ENCODE peak calls at places on chromosomes 16 and 17, in five cellular contexts. N, A, O, V and J are unnamed samples.

GRCh38 chr17:62724398-62725146 is 83.5 kb downstream of the MARCHF10 start:
- DNase-seq in N (no peak), A (no peak), O (no peak), V (no peak), J (no peak)

GRCh38 chr17:77490361-77491183 is 349.8 kb downstream of the SEC14L1 start:
- DNase-seq in N (no peak), A (peak; percentile 23), O (no peak), V (no peak), J (no peak)

GRCh38 chr16:3823427-3823826 is 57.1 kb downstream of the CREBBP start:
- DNase-seq in N (no peak), A (no peak), O (no peak), V (no peak), J (no peak)

GRCh38 chr17:50472286-50472685 is 3.6 kb upstream of the CHAD start:
- DNase-seq in N (no peak), A (no peak), O (no peak), V (no peak), J (no peak)

GRCh38 chr16:49281843-49282642 is 405 bp upstream of the CBLN1 start:
- DNase-seq in N (peak; percentile 85), A (peak; percentile 93), O (peak; percentile 68), V (no peak), J (no peak)

GRCh38 chr16:68492151-68492500 is 43.8 kb upstream of the SMPD3 start:
- DNase-seq in N (no peak), A (no peak), O (no peak), V (no peak), J (no peak)

GRCh38 chr16:75311383-75311938 is 60.0 kb upstream of the BCAR1 start:
- DNase-seq in N (no peak), A (no peak), O (no peak), V (no peak), J (no peak)

GRCh38 chr16:28258571-28258970 is 33.8 kb upstream of the SBK1 start:
- DNase-seq in N (no peak), A (peak; percentile 86), O (no peak), V (no peak), J (no peak)

GRCh38 chr16:10009691-10010090 is 172.5 kb downstream of the GRIN2A start:
- DNase-seq in N (no peak), A (no peak), O (no peak), V (no peak), J (no peak)

GRCh38 chr16:15451098-15451731 is 16.8 kb downstream of the BMERB1 start:
- DNase-seq in N (no peak), A (no peak), O (no peak), V (no peak), J (no peak)

GRCh38 chr17:61005358-61005757 is 327.7 kb downstream of the BCAS3 start:
- DNase-seq in N (no peak), A (peak; percentile 41), O (no peak), V (no peak), J (no peak)

GRCh38 chr16:5034167-5034523 is 410 bp upstream of the NAGPA start:
- DNase-seq in N (no peak), A (no peak), O (no peak), V (no peak), J (no peak)

GRCh38 chr17:4950075-4950756 is 703 bp upstream of the ENO3 start:
- DNase-seq in N (peak; percentile 57), A (peak; percentile 84), O (peak; percentile 76), V (peak; percentile 85), J (no peak)
- H3K4me3 ChIP-seq in N (peak overlapping the region; percentile 98), A (peak overlapping the region; percentile 100), O (peak overlapping the region; percentile 100), V (peak overlapping the region; percentile 99), J (peak overlapping the region; percentile 92)

DNA sequence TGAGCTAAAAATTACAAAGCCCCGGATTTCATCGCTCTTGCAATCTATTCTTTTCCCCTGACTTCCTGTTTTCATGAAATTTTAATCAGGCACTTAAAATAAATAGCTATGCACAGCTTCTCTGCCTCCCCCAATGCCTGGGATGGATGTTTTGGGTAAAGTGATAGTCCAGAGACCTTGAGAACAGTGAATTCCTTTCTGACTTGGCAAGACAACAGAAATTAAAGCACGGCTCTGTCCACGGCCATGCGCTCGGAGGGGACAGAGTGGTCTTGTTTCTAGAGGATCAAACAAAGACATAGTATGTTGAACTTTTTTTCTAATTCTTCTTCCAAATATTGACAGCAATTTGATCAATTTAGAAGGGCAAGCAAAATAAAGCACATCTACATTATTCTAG is 75.4 kb downstream of the MAF start:
- DNase-seq in N (no peak), A (no peak), O (no peak), V (no peak), J (no peak)
- H3K4me3 ChIP-seq in N (no peak overlapping the region), A (no peak overlapping the region), O (no peak overlapping the region), V (no peak overlapping the region), J (no peak overlapping the region)

GRCh38 chr16:67177743-67178699 is 5.7 kb downstream of the MATCAP1 start:
- DNase-seq in N (peak; percentile 76), A (peak; percentile 70), O (no peak), V (no peak), J (no peak)
- H3K4me3 ChIP-seq in N (peak overlapping the region; percentile 46), A (peak overlapping the region; percentile 63), O (peak overlapping the region; percentile 45), V (peak overlapping the region; percentile 67), J (no peak overlapping the region)

GRCh38 chr17:601462-602303 is 113.0 kb downstream of the VPS53 start:
- DNase-seq in N (no peak), A (no peak), O (no peak), V (no peak), J (peak; percentile 22)
- H3K4me3 ChIP-seq in N (no peak overlapping the region), A (no peak overlapping the region), O (no peak overlapping the region), V (no peak overlapping the region), J (no peak overlapping the region)

DNA sequence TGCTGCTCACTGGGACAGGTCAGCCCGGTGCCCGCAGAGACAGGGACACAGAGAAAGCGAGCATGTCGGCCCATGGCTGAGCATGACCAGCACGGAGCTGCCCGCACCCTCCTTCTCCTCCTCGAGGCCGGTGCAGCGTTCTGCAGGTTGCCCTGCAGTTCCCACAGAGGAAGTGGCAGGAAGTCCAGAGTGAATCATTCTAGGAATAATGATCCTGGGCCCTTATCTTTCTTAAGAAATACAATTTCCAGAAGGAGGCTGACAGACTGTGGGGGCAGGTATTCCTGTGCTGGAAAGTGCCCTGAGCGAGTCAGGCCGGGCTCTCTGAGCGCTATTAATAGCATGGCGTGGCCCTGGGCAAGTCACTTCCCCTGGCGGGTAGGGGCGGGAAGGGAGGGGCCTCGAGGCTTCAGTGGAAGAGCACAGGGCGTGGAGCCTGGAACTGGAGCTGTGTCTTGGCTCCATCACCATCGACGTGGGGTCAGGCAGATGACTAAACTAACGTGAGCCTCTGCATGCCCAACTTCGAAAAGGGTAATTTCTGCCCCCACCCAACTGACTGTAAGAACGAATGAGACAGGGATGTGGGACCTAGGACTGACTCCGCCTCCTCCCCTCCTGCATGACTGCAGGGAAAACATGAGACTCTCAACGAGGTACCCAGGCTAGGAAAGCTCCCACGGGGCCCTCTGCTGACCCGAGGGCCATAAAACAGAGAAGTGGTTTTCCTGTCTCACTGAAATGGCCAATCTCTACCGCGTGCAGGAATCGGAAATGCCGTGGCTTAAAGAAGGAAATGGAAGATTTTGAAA is 9.8 kb downstream of the TMEM204 start:
- DNase-seq in N (peak; percentile 38), A (peak; percentile 84), O (peak; percentile 88), V (no peak), J (no peak)
- H3K4me3 ChIP-seq in N (no peak overlapping the region), A (peak overlapping the region; percentile 23), O (no peak overlapping the region), V (peak overlapping the region; percentile 46), J (no peak overlapping the region)

GRCh38 chr17:75513667-75514052 is 1.7 kb downstream of the CASKIN2 start:
- DNase-seq in N (no peak), A (no peak), O (no peak), V (no peak), J (no peak)
- H3K4me3 ChIP-seq in N (no peak overlapping the region), A (peak overlapping the region; percentile 99), O (peak overlapping the region; percentile 82), V (peak overlapping the region; percentile 78), J (no peak overlapping the region)

DNA sequence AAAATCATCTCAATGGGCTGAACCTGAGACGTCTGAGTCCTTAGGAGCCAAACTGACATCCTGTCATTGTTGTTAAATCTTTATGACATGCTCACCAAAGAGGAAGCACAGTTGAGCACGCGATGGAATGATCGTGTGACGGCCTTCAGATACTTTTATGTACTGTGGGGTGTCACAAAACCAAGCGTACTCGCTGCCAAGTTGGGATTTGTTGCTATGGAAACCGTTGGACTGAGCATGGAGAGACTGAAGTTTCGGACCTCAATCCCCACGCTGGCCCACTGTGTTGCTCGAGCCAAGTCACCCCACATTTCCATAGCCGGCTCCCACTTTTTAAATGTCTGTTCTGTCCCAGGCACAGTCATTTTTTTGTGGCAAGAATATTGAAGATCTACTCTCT is 222.8 kb upstream of the SDK2 start:
- DNase-seq in N (no peak), A (no peak), O (no peak), V (no peak), J (no peak)
- H3K4me3 ChIP-seq in N (no peak overlapping the region), A (no peak overlapping the region), O (no peak overlapping the region), V (no peak overlapping the region), J (no peak overlapping the region)